ENCODE peak calls at places on chromosomes 13 and 19, in eight cellular contexts. L, Z, D, X, S, W, H and U are unnamed samples. For H3K4me1, the result is how much of the 10 kb centered on the place peaks cover.

GRCh38 chr13:110495376-110495775 is 66.1 kb downstream of the RAB20 start:
- DNase-seq in L (no peak), Z (no peak), D (no peak), X (no peak), S (no peak), W (no peak), H (no peak), U (no peak)

GRCh38 chr13:23852351-23852750 is 36.8 kb downstream of the MIPEP start:
- DNase-seq in L (no peak), Z (no peak), D (no peak), X (no peak), S (no peak), W (no peak), H (no peak), U (no peak)

GRCh38 chr13:94309997-94310842 is 169.3 kb downstream of the DCT start:
- DNase-seq in L (no peak), Z (no peak), D (peak), X (peak), S (peak), W (no peak), H (peak), U (no peak)

GRCh38 chr13:41499452-41499851 is 42.1 kb downstream of the RGCC start:
- DNase-seq in L (no peak), Z (no peak), D (no peak), X (no peak), S (no peak), W (no peak), H (no peak), U (no peak)

GRCh38 chr13:53782400-53783030 is 753.9 kb downstream of the OLFM4 start:
- DNase-seq in L (no peak), Z (peak), D (peak), X (peak), S (no peak), W (peak), H (peak), U (peak)

GRCh38 chr19:5805465-5806132 is 732 bp downstream of the NRTN start:
- DNase-seq in L (no peak), Z (peak), D (peak), X (peak), S (no peak), W (peak), H (peak), U (peak)

GRCh38 chr13:100542546-100543156 is 45.9 kb downstream of the GGACT start:
- DNase-seq in L (no peak), Z (peak), D (peak), X (peak), S (no peak), W (peak), H (peak), U (no peak)

GRCh38 chr13:80497007-80497406 is 156.1 kb upstream of the SPRY2 start:
- DNase-seq in L (no peak), Z (no peak), D (no peak), X (no peak), S (no peak), W (no peak), H (no peak), U (no peak)

GRCh38 chr19:7932276-7932929 is 6.5 kb upstream of the CTXN1 start:
- DNase-seq in L (no peak), Z (no peak), D (no peak), X (no peak), S (no peak), W (no peak), H (no peak), U (no peak)

GRCh38 chr13:41995946-41996345 is 35.0 kb upstream of the VWA8 start:
- DNase-seq in L (no peak), Z (peak), D (peak), X (peak), S (no peak), W (no peak), H (peak), U (no peak)

GRCh38 chr13:25067054-25067453 is 28.9 kb upstream of the PABPC3 start:
- DNase-seq in L (no peak), Z (no peak), D (no peak), X (no peak), S (no peak), W (peak), H (no peak), U (peak)

GRCh38 chr19:41376998-41377365 is 649 bp downstream of the TMEM91 start:
- DNase-seq in L (no peak), Z (no peak), D (peak), X (no peak), S (no peak), W (no peak), H (no peak), U (no peak)

GRCh38 chr13:110304256-110304655 is 2.7 kb downstream of the COL4A1 start:
- DNase-seq in L (no peak), Z (no peak), D (peak), X (no peak), S (no peak), W (no peak), H (peak), U (no peak)

GRCh38 chr19:48405850-48406249 is 12.4 kb downstream of the GRIN2D start:
- DNase-seq in L (no peak), Z (no peak), D (no peak), X (peak), S (no peak), W (no peak), H (no peak), U (no peak)

GRCh38 chr19:38209671-38210457 is 14.2 kb downstream of the DPF1 start:
- DNase-seq in L (no peak), Z (no peak), D (peak), X (no peak), S (no peak), W (peak), H (peak), U (peak)

GRCh38 chr19:33063356-33064116 is 1.2 kb downstream of the RHPN2 start:
- DNase-seq in L (no peak), Z (no peak), D (no peak), X (no peak), S (no peak), W (peak), H (peak), U (peak)

GRCh38 chr13:99199541-99200432 is 867 bp upstream of the UBAC2 start:
- DNase-seq in L (no peak), Z (no peak), D (peak), X (peak), S (no peak), W (no peak), H (peak), U (no peak)

GRCh38 chr19:45423589-45424190 is at the start of gene ERCC1:
- DNase-seq in L (peak), Z (peak), D (peak), X (peak), S (peak), W (peak), H (peak), U (peak)

GRCh38 chr19:1470864-1471513 is 8.0 kb downstream of the C19orf25 start:
- DNase-seq in L (no peak), Z (no peak), D (peak), X (no peak), S (no peak), W (peak), H (no peak), U (peak)
- TF ChIP-seq EZH2 in L (no peak), Z (no peak), D (peak), X (no peak), S (peak), W (no peak), H (peak), U (no peak)

GRCh38 chr13:113534236-113534860 is 43.8 kb upstream of the DCUN1D2 start:
- DNase-seq in L (no peak), Z (no peak), D (no peak), X (no peak), S (no peak), W (no peak), H (no peak), U (no peak)
- H3K4me3 ChIP-seq in L (no peak), Z (no peak), D (no peak), X (no peak), S (no peak), W (no peak), H (no peak), U (no peak)

GRCh38 chr13:75704194-75704941 is 68.2 kb downstream of the LMO7 start:
- DNase-seq in L (no peak), Z (no peak), D (peak), X (no peak), S (no peak), W (no peak), H (peak), U (no peak)
- H3K4me1 ChIP-seq in L (under half), Z (under half), D (under half), X (under half), S (under half), W (under half), H (under half), U (under half)

GRCh38 chr13:29589967-29590366 is 5.5 kb downstream of the SLC7A1 start:
- DNase-seq in L (no peak), Z (no peak), D (no peak), X (no peak), S (no peak), W (peak), H (no peak), U (peak)
- TF ChIP-seq EZH2 in L (no peak), Z (no peak), D (no peak), X (no peak), S (no peak), W (no peak), H (no peak), U (no peak)